ENCODE peak calls at places on chromosome 9, in five cellular contexts. P, K, L, R and B are unnamed samples.

GRCh38 chr9:126154182-126154827 is 172.3 kb upstream of the MVB12B start:
- DNase-seq in K (no peak), L (no peak), P (no peak), R (no peak), B (no peak)

GRCh38 chr9:98801562-98801961 is 5.2 kb upstream of the ANKS6 start:
- DNase-seq in P (no peak), K (no peak), L (no peak), R (no peak), B (no peak)

GRCh38 chr9:131557855-131558548 is 12.7 kb downstream of the PRRT1B start:
- DNase-seq in L (no peak), P (no peak), K (no peak), R (no peak), B (no peak)

GRCh38 chr9:76866689-76867088 is 39.2 kb downstream of the PRUNE2 start:
- DNase-seq in P (peak; percentile 98), L (no peak), K (no peak), R (peak; percentile 96), B (peak; percentile 66)

GRCh38 chr9:135804588-135805421 is 102.5 kb downstream of the CAMSAP1 start:
- DNase-seq in L (no peak), R (no peak), P (peak; percentile 8), K (no peak), B (peak; percentile 2)

GRCh38 chr9:124045076-124045829 is 33.7 kb downstream of the LHX2 start:
- DNase-seq in L (peak; percentile 62), K (peak; percentile 8), P (no peak), R (peak; percentile 74), B (no peak)

GRCh38 chr9:89466451-89467277 is 31.2 kb downstream of the SEMA4D start:
- DNase-seq in P (no peak), K (no peak), R (no peak), L (no peak), B (no peak)

GRCh38 chr9:17531642-17532254 is 47.1 kb upstream of the SH3GL2 start:
- DNase-seq in R (peak; percentile 40), P (peak; percentile 53), K (no peak), L (peak; percentile 65), B (peak; percentile 7)

GRCh38 chr9:125472926-125473701 is 211.5 kb downstream of the GAPVD1 start:
- DNase-seq in P (peak; percentile 51), L (peak; percentile 51), K (no peak), R (peak; percentile 99), B (no peak)

GRCh38 chr9:73008273-73008672 is 55.4 kb upstream of the ALDH1A1 start:
- DNase-seq in P (no peak), L (no peak), K (no peak), R (no peak), B (no peak)

GRCh38 chr9:15277400-15278137 is 29.4 kb downstream of the TTC39B start:
- DNase-seq in P (no peak), L (peak; percentile 23), K (no peak), R (peak; percentile 26), B (peak; percentile 12)

GRCh38 chr9:108207611-108208051 is 648.2 kb downstream of the ACTL7B start:
- DNase-seq in R (no peak), L (no peak), P (peak; percentile 11), K (no peak), B (peak; percentile 29)

GRCh38 chr9:133587466-133587865 is 21.7 kb downstream of the FAM163B start:
- DNase-seq in P (no peak), R (no peak), L (no peak), K (no peak), B (no peak)

GRCh38 chr9:121906074-121906520 is 187.0 kb downstream of the TTLL11 start:
- DNase-seq in L (no peak), P (peak; percentile 50), R (peak; percentile 43), K (no peak), B (peak; percentile 73)

GRCh38 chr9:113966394-113966793 is 90.3 kb downstream of the ZNF618 start:
- DNase-seq in L (no peak), R (no peak), K (no peak), P (no peak), B (no peak)

GRCh38 chr9:21803674-21804048 is 1.2 kb downstream of the MTAP start:
- DNase-seq in K (no peak), R (peak; percentile 59), L (no peak), P (no peak), B (no peak)

GRCh38 chr9:136685792-136686533 is 1.3 kb downstream of the AGPAT2 start:
- DNase-seq in R (no peak), K (no peak), L (no peak), P (no peak), B (no peak)

GRCh38 chr9:4973902-4974301 is 11.2 kb upstream of the JAK2 start:
- DNase-seq in L (no peak), K (no peak), R (peak; percentile 65), P (no peak), B (no peak)

GRCh38 chr9:6557883-6558282 is 87.6 kb downstream of the GLDC start:
- DNase-seq in R (no peak), P (no peak), L (peak; percentile 15), K (peak; percentile 82), B (no peak)

GRCh38 chr9:87107072-87107471 is 159.8 kb upstream of the GAS1 start:
- DNase-seq in L (peak; percentile 53), R (no peak), P (peak; percentile 30), K (no peak), B (no peak)

GRCh38 chr9:78291240-78291915 is 5.5 kb upstream of the PSAT1 start:
- DNase-seq in R (no peak), L (no peak), P (no peak), K (no peak), B (no peak)

GRCh38 chr9:113711251-113711650 is 164.9 kb upstream of the ZNF618 start:
- DNase-seq in K (no peak), P (no peak), R (no peak), L (no peak), B (no peak)

GRCh38 chr9:10130061-10130675 is 482.6 kb downstream of the PTPRD start:
- DNase-seq in P (no peak), R (peak; percentile 62), K (no peak), L (no peak), B (no peak)

GRCh38 chr9:132723809-132724208 is 53.5 kb downstream of the GTF3C4 start:
- DNase-seq in R (no peak), K (no peak), L (no peak), P (no peak), B (no peak)

GRCh38 chr9:20376042-20376441 is 246.3 kb downstream of the MLLT3 start:
- DNase-seq in K (no peak), L (no peak), R (no peak), P (no peak), B (no peak)

GRCh38 chr9:116673375-116673774 is 13.7 kb upstream of the TRIM32 start:
- DNase-seq in P (peak; percentile 39), L (no peak), R (peak; percentile 21), K (no peak), B (no peak)

GRCh38 chr9:93683331-93684134 is 107.1 kb downstream of the PHF2 start:
- DNase-seq in R (no peak), P (no peak), L (no peak), K (no peak), B (no peak)

GRCh38 chr9:129472651-129473102 is 148.2 kb downstream of the C9orf50 start:
- DNase-seq in P (no peak), L (no peak), K (no peak), R (no peak), B (no peak)

GRCh38 chr9:131524578-131525315 is 6.3 kb downstream of the UCK1 start:
- DNase-seq in R (peak; percentile 31), L (no peak), K (no peak), P (peak; percentile 43), B (no peak)

GRCh38 chr9:75185585-75186170 is 97.4 kb downstream of the OSTF1 start:
- DNase-seq in L (peak; percentile 51), K (peak; percentile 8), P (peak; percentile 48), R (peak; percentile 30), B (no peak)

GRCh38 chr9:94135222-94135621 is 51.0 kb downstream of the PTPDC1 start:
- DNase-seq in L (no peak), K (no peak), P (peak; percentile 73), R (peak; percentile 99), B (peak; percentile 54)

GRCh38 chr9:81317939-81318338 is 371.4 kb downstream of the TLE1 start:
- DNase-seq in P (no peak), K (no peak), R (peak; percentile 79), L (peak; percentile 25), B (no peak)

GRCh38 chr9:95515272-95516113 is 1.3 kb downstream of the PTCH1 start:
- DNase-seq in P (no peak), L (peak; percentile 83), R (no peak), K (no peak), B (no peak)

GRCh38 chr9:22452415-22453010 is 5.9 kb downstream of the DMRTA1 start:
- DNase-seq in R (peak; percentile 21), P (peak; percentile 43), L (peak; percentile 57), K (no peak), B (no peak)

GRCh38 chr9:6680797-6681146 is 35.2 kb upstream of the GLDC start:
- DNase-seq in L (peak; percentile 71), P (peak; percentile 64), R (peak; percentile 24), K (no peak), B (no peak)

GRCh38 chr9:97853844-97854695 is 1.0 kb downstream of the FOXE1 start:
- DNase-seq in R (no peak), L (peak; percentile 66), P (peak; percentile 77), K (peak; percentile 56), B (no peak)

GRCh38 chr9:91187311-91187964 is 174.3 kb downstream of the AUH start:
- DNase-seq in P (no peak), L (no peak), R (no peak), K (no peak), B (no peak)

GRCh38 chr9:114558027-114558675 is 29.4 kb upstream of the ATP6V1G1 start:
- DNase-seq in L (peak; percentile 43), P (no peak), K (no peak), R (peak; percentile 47), B (no peak)

GRCh38 chr9:136996361-136997281 is at the start of gene CLIC3:
- DNase-seq in L (peak; percentile 50), K (no peak), P (peak; percentile 44), R (peak; percentile 37), B (no peak)